ENCODE peak calls at places on chromosomes 12 and 14, in nine cellular contexts. H, B, Z, C, I, Y, A, J and V are unnamed samples. For H3K36me3, the result is how much of the 10 kb centered on the place peaks cover.

GRCh38 chr12:2958432-2959193 is 584 bp upstream of the TEAD4 start:
- DNase-seq in H (peak), B (peak), Z (peak), C (peak), I (peak), Y (peak), A (peak), J (peak), V (no peak)

GRCh38 chr14:79117561-79117960 is 947.4 kb downstream of the NRXN3 start:
- DNase-seq in H (no peak), B (no peak), Z (no peak), C (no peak), I (no peak), Y (no peak), A (no peak), J (no peak), V (no peak)

GRCh38 chr14:105477659-105478623 is 3.3 kb downstream of the CRIP2 start:
- DNase-seq in H (no peak), B (no peak), Z (peak), C (no peak), I (no peak), Y (no peak), A (peak), J (no peak), V (peak)

GRCh38 chr14:37147310-37147875 is 25.0 kb downstream of the SLC25A21 start:
- DNase-seq in H (no peak), B (no peak), Z (no peak), C (no peak), I (no peak), Y (no peak), A (no peak), J (no peak), V (no peak)

GRCh38 chr12:13044859-13045384 is 741 bp downstream of the FAM234B start:
- DNase-seq in H (no peak), B (no peak), Z (no peak), C (no peak), I (no peak), Y (peak), A (no peak), J (no peak), V (no peak)

GRCh38 chr12:54280401-54281260 is at the start of gene HNRNPA1:
- DNase-seq in H (peak), B (peak), Z (peak), C (peak), I (peak), Y (peak), A (peak), J (peak), V (peak)

GRCh38 chr12:3461391-3461790 is 29.6 kb upstream of the PRMT8 start:
- DNase-seq in H (no peak), B (no peak), Z (no peak), C (no peak), I (peak), Y (no peak), A (no peak), J (no peak), V (no peak)

GRCh38 chr12:77941396-77941795 is 110.7 kb downstream of the NAV3 start:
- DNase-seq in H (no peak), B (no peak), Z (no peak), C (no peak), I (no peak), Y (no peak), A (no peak), J (no peak), V (no peak)

GRCh38 chr12:6165418-6165817 is 34.8 kb upstream of the CD9 start:
- DNase-seq in H (no peak), B (no peak), Z (no peak), C (no peak), I (no peak), Y (no peak), A (no peak), J (no peak), V (no peak)

GRCh38 chr12:89349814-89350213 is 2.5 kb downstream of the DUSP6 start:
- DNase-seq in H (no peak), B (peak), Z (no peak), C (no peak), I (peak), Y (peak), A (peak), J (no peak), V (no peak)

GRCh38 chr14:98408713-98409112 is 863.3 kb downstream of the BCL11B start:
- DNase-seq in H (no peak), B (no peak), Z (no peak), C (no peak), I (no peak), Y (no peak), A (no peak), J (no peak), V (no peak)

GRCh38 chr14:75182820-75183219 is 6.4 kb upstream of the TMED10 start:
- DNase-seq in H (no peak), B (peak), Z (no peak), C (no peak), I (no peak), Y (peak), A (no peak), J (no peak), V (no peak)

GRCh38 chr12:123379391-123379790 is 4.5 kb upstream of the KMT5A start:
- DNase-seq in H (no peak), B (no peak), Z (no peak), C (peak), I (no peak), Y (peak), A (no peak), J (no peak), V (no peak)

GRCh38 chr12:54304187-54304810 is 3.5 kb upstream of the NFE2 start:
- DNase-seq in H (peak), B (peak), Z (no peak), C (peak), I (peak), Y (peak), A (peak), J (peak), V (no peak)

GRCh38 chr12:25924535-25925001 is 33.9 kb upstream of the RASSF8 start:
- DNase-seq in H (no peak), B (no peak), Z (no peak), C (no peak), I (no peak), Y (peak), A (no peak), J (no peak), V (no peak)

GRCh38 chr12:15858348-15858747 is 23.8 kb upstream of the STRAP start:
- DNase-seq in H (no peak), B (no peak), Z (no peak), C (no peak), I (no peak), Y (no peak), A (peak), J (no peak), V (no peak)

GRCh38 chr14:22822017-22822618 is 6.9 kb upstream of the SLC7A7 start:
- DNase-seq in H (no peak), B (peak), Z (no peak), C (no peak), I (no peak), Y (no peak), A (peak), J (peak), V (no peak)

GRCh38 chr12:46084666-46085631 is 94.6 kb upstream of the SCAF11 start:
- DNase-seq in H (no peak), B (no peak), Z (no peak), C (no peak), I (no peak), Y (peak), A (peak), J (no peak), V (no peak)

GRCh38 chr14:77613207-77613606 is 3.2 kb downstream of the SPTLC2 start:
- DNase-seq in H (no peak), B (no peak), Z (no peak), C (no peak), I (no peak), Y (peak), A (no peak), J (no peak), V (no peak)

GRCh38 chr12:126069549-126070165 is 1004.4 kb downstream of the AACS start:
- DNase-seq in H (peak), B (no peak), Z (no peak), C (no peak), I (no peak), Y (peak), A (peak), J (peak), V (peak)

GRCh38 chr14:35985504-35986218 is 159.5 kb downstream of the BRMS1L start:
- DNase-seq in H (no peak), B (no peak), Z (no peak), C (no peak), I (no peak), Y (no peak), A (peak), J (no peak), V (no peak)

GRCh38 chr12:171276-171675 is 42.7 kb downstream of the SLC6A12 start:
- DNase-seq in H (no peak), B (no peak), Z (no peak), C (no peak), I (no peak), Y (no peak), A (no peak), J (no peak), V (no peak)

GRCh38 chr12:92130999-92131398 is 14.6 kb downstream of the BTG1 start:
- DNase-seq in H (no peak), B (no peak), Z (no peak), C (no peak), I (no peak), Y (no peak), A (no peak), J (no peak), V (no peak)

GRCh38 chr12:50542448-50542847 is 37.7 kb downstream of the DIP2B start:
- DNase-seq in H (no peak), B (no peak), Z (no peak), C (no peak), I (no peak), Y (peak), A (no peak), J (no peak), V (no peak)

GRCh38 chr12:114194066-114194465 is 211.9 kb downstream of the TBX5 start:
- DNase-seq in H (no peak), B (no peak), Z (no peak), C (no peak), I (no peak), Y (no peak), A (no peak), J (no peak), V (no peak)

GRCh38 chr14:105247715-105248367 is 492 bp upstream of the BTBD6 start:
- DNase-seq in H (no peak), B (no peak), Z (no peak), C (peak), I (no peak), Y (no peak), A (peak), J (no peak), V (no peak)

GRCh38 chr12:19042196-19042595 is 87.3 kb upstream of the PLEKHA5 start:
- DNase-seq in H (no peak), B (no peak), Z (no peak), C (no peak), I (no peak), Y (no peak), A (no peak), J (no peak), V (no peak)

GRCh38 chr14:104863131-104863862 is 1.8 kb upstream of the CEP170B start:
- DNase-seq in H (no peak), B (no peak), Z (no peak), C (no peak), I (no peak), Y (peak), A (no peak), J (no peak), V (no peak)

GRCh38 chr12:71477046-71477445 is 37.4 kb downstream of the LGR5 start:
- DNase-seq in H (no peak), B (no peak), Z (no peak), C (no peak), I (no peak), Y (no peak), A (no peak), J (no peak), V (no peak)
- H3K27ac ChIP-seq in H (no peak), B (no peak), Z (no peak), C (no peak), I (no peak), Y (no peak), A (no peak), J (no peak), V (no peak)

GRCh38 chr14:61355892-61356325 is 34.5 kb downstream of the PRKCH start:
- DNase-seq in H (no peak), B (peak), Z (no peak), C (peak), I (peak), Y (peak), A (peak), J (peak), V (peak)
- H3K4me3 ChIP-seq in H (no peak), B (no peak), Z (no peak), C (no peak), I (no peak), Y (peak), A (no peak), J (no peak), V (no peak)

GRCh38 chr12:88081247-88081646 is 52.0 kb upstream of the C12orf50 start:
- DNase-seq in H (no peak), B (no peak), Z (no peak), C (no peak), I (no peak), Y (no peak), A (no peak), J (no peak), V (no peak)

GRCh38 chr12:88084210-88084609 is 55.0 kb upstream of the C12orf50 start:
- DNase-seq in H (no peak), B (no peak), Z (no peak), C (no peak), I (no peak), Y (no peak), A (no peak), J (no peak), V (no peak)

DNA sequence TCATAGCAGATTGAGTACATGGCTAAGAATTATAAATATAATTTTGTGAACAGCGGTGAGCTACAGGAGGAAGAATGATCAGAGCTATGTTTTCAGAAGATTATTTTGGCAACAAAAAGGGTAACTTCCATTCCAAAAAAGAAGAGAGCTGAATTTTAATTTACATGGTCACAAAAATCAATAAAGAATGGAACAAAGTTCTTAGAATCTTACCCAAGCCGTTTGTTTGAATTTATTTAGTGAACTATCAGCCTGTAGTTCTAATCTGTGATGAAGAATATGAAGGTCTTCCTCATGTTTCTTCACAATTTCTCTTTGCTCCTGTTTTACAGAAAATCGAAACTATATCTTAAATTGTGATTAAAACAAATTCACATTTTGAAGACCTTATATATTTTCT is 54.4 kb upstream of the C12orf50 start:
- DNase-seq in H (no peak), B (no peak), Z (no peak), C (no peak), I (no peak), Y (no peak), A (no peak), J (no peak), V (no peak)
- H3K36me3 ChIP-seq in H (under half), B (under half), Z (under half), C (half or more), I (under half), Y (under half), A (under half), J (under half), V (under half)

GRCh38 chr14:68599896-68600620 is 192.8 kb downstream of the ZFP36L1 start:
- DNase-seq in H (no peak), B (peak), Z (no peak), C (no peak), I (no peak), Y (no peak), A (no peak), J (no peak), V (no peak)

GRCh38 chr14:68596211-68596610 is 196.7 kb downstream of the ZFP36L1 start:
- DNase-seq in H (no peak), B (no peak), Z (no peak), C (no peak), I (no peak), Y (no peak), A (no peak), J (no peak), V (no peak)

GRCh38 chr14:68596701-68597100 is 196.2 kb downstream of the ZFP36L1 start:
- DNase-seq in H (no peak), B (peak), Z (no peak), C (no peak), I (no peak), Y (no peak), A (no peak), J (peak), V (no peak)

GRCh38 chr14:68598089-68598488 is 194.8 kb downstream of the ZFP36L1 start:
- DNase-seq in H (no peak), B (no peak), Z (no peak), C (no peak), I (no peak), Y (no peak), A (no peak), J (no peak), V (no peak)

DNA sequence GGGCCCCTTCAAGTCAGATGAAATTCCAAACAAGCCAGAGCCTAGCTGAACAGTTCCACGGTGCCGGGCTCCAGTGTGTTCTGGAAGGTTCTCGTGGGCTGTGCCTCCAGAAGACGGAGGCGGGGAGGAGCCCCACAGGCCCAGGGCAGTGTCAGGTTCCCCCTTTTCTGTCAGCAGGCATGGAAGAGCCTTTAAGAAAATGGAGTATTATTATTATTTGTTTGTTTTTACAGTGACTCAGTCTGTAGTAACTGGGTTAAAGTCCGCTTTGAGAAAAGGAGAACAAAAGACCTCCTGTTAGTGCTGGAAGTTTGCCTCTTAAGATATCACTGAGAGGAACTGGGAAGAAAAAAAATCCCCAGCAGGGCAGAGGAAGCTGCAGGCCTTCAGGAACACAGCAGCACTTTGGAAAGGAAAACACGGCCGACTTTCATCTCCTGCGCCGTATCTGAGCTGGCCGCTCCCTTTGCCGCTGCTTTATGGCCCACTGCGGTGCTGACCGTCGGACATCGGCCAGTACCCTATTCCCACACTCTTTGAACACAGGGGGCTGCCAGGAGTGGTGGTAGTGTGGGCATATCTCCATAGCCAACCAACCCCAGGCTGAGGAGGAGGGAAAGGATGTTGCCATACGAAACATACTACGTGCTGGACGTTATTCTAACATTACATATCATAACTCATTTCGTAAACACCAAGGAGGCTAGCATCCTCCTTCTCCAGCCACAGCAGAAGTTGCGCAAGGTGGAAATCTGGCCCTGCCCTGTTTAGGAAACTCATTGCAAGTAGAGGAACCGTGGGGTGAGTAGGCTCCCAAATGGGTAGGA is 194.0 kb downstream of the ZFP36L1 start:
- DNase-seq in H (peak), B (peak), Z (peak), C (peak), I (peak), Y (peak), A (no peak), J (peak), V (no peak)
- H3K27ac ChIP-seq in H (peak), B (peak), Z (peak), C (peak), I (peak), Y (peak), A (no peak), J (peak), V (no peak)

GRCh38 chr14:70018713-70019201 is 139.5 kb downstream of the SMOC1 start:
- DNase-seq in H (peak), B (peak), Z (peak), C (no peak), I (no peak), Y (no peak), A (no peak), J (no peak), V (no peak)
- H3K4me3 ChIP-seq in H (peak), B (peak), Z (peak), C (peak), I (no peak), Y (no peak), A (no peak), J (no peak), V (no peak)

GRCh38 chr12:47790676-47791350 is 17.8 kb downstream of the SLC48A1 start:
- DNase-seq in H (no peak), B (no peak), Z (no peak), C (peak), I (no peak), Y (no peak), A (no peak), J (no peak), V (no peak)
- H3K36me3 ChIP-seq in H (half or more), B (under half), Z (under half), C (half or more), I (under half), Y (under half), A (under half), J (under half), V (half or more)

DNA sequence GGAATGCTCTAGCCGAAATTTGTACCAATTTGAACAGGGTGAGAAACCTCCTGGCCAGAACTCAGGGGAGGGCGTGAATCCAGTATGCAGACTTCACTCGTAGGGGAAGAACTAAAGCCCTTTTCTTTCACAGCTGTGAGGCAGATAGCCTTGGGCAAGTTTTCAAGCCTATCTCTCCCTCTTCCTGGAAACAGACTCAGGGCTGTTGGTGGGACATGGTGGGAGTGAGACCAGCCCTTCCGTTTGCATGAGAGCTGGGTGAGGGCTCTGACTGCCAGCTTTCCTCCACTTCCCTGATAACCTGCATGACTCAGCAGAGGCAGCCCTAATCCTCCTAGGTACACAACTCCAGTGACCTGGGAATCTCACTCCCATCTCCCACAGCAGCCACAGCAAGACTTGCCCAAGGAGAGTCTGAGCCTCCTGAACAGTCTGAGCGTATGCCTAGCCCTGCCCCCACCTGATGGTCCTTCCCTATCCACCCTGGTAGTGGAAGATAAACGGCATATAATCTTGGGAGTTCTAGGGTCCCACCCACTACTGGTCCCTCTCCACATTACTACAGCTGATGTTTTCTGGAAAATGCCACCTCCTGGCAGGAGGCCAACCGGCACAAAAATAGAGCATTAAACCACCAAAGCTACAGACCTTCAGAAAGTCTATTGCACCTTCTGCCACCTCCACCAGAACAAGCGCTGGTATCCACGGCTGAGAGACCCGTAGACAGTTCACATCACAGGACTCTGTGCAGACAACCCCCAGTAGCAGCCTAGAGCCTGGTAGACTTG is 170.2 kb upstream of the AMIGO2 start:
- DNase-seq in H (no peak), B (no peak), Z (no peak), C (no peak), I (no peak), Y (peak), A (no peak), J (no peak), V (no peak)
- H3K27ac ChIP-seq in H (no peak), B (no peak), Z (no peak), C (no peak), I (no peak), Y (no peak), A (no peak), J (no peak), V (no peak)

DNA sequence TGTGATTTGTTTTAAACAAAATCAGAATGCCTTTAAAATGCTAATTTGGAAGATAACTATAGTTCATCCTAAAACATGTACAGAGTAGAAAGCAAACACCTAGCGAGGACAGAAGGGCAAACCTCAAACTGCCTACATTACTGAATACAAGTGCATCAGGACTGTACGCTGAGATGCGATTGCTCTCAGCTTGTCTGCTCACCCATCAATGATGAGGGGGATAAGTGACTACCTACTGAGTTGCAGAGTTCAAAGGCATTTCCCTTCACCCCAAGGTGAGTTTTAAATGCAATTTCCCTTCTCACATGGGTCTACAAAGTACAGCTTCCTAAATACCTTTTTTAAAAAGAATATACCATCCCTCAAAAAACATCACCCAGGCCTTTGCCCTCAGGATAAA is 52.9 kb downstream of the PHLDA1 start:
- DNase-seq in H (no peak), B (no peak), Z (no peak), C (no peak), I (no peak), Y (no peak), A (no peak), J (no peak), V (no peak)
- H3K4me3 ChIP-seq in H (no peak), B (no peak), Z (no peak), C (no peak), I (no peak), Y (no peak), A (no peak), J (no peak), V (no peak)